ENCODE peak calls at places on chromosomes 3 and 15, in eight cellular contexts. J is stimulated activated CD8-positive, alpha-beta memory T cell treated with anti-CD3 and anti-CD28 coated beads, Interleukin-2, amount 100 ng/mL, for 48 hours; V is stimulated activated naive CD4-positive, alpha-beta T cell treated with Interleukin-2 at 50 U/mL for 16 hours; G is HTR-8/SVneo; T is activated T-cell treated with anti-CD3 and anti-CD28 coated beads, Interleukin-2, amount 50 U/mL, for 72 hours; C is NCI-H2029; N is NCI-H69; D is HFFc6. P is an unnamed sample.

GRCh38 chr3:65963787-65964707 is 74.7 kb downstream of the MAGI1 start:
- DNase-seq in J (peak), V (no peak), G (peak), T (peak), C (no peak), N (no peak), D (peak), P (no peak)

GRCh38 chr15:75167588-75168076 is 34.0 kb upstream of the C15orf39 start:
- DNase-seq in J (no peak), V (no peak), G (no peak), T (peak), C (no peak), N (no peak), D (peak), P (no peak)

GRCh38 chr3:161567962-161568361 is 71.4 kb downstream of the OTOL1 start:
- DNase-seq in J (no peak), V (no peak), G (no peak), T (no peak), C (no peak), N (no peak), D (peak), P (no peak)

GRCh38 chr15:22979699-22980188 is 424 bp downstream of the CYFIP1 start:
- DNase-seq in J (no peak), V (no peak), G (no peak), T (peak), C (no peak), N (peak), D (no peak), P (no peak)

GRCh38 chr3:31892500-31892899 is 88.6 kb downstream of the OSBPL10 start:
- DNase-seq in J (no peak), V (no peak), G (no peak), T (no peak), C (no peak), N (no peak), D (no peak), P (no peak)

GRCh38 chr3:138125548-138126221 is 6.5 kb downstream of the A4GNT start:
- DNase-seq in J (no peak), V (no peak), G (no peak), T (no peak), C (no peak), N (peak), D (peak), P (no peak)

GRCh38 chr3:28840976-28841376 is 439.9 kb upstream of the RBMS3 start:
- DNase-seq in J (no peak), V (no peak), G (no peak), T (peak), C (no peak), N (no peak), D (no peak), P (no peak)

GRCh38 chr15:68229386-68230156 is at the start of gene CLN6:
- DNase-seq in J (peak), V (peak), G (peak), T (peak), C (peak), N (peak), D (peak), P (peak)

GRCh38 chr15:81126887-81127286 is 7.2 kb upstream of the CFAP161 start:
- DNase-seq in J (no peak), V (no peak), G (no peak), T (no peak), C (no peak), N (no peak), D (no peak), P (peak)

GRCh38 chr3:113231391-113231790 is 20.0 kb downstream of the BOC start:
- DNase-seq in J (no peak), V (no peak), G (no peak), T (no peak), C (no peak), N (no peak), D (peak), P (no peak)

GRCh38 chr3:116951610-116952009 is 242.0 kb downstream of the TUSC7 start:
- DNase-seq in J (no peak), V (no peak), G (no peak), T (no peak), C (no peak), N (no peak), D (no peak), P (no peak)

GRCh38 chr3:12628813-12629212 is 35.1 kb downstream of the RAF1 start:
- DNase-seq in J (no peak), V (no peak), G (no peak), T (no peak), C (no peak), N (no peak), D (no peak), P (no peak)

GRCh38 chr3:151394611-151395010 is 10.1 kb upstream of the P2RY12 start:
- DNase-seq in J (no peak), V (no peak), G (no peak), T (no peak), C (no peak), N (no peak), D (no peak), P (no peak)

GRCh38 chr3:152865675-152866074 is 30.7 kb downstream of the P2RY1 start:
- DNase-seq in J (no peak), V (no peak), G (no peak), T (no peak), C (no peak), N (no peak), D (no peak), P (no peak)

GRCh38 chr3:20104167-20104661 is 64.0 kb downstream of the KAT2B start:
- DNase-seq in J (peak), V (peak), G (no peak), T (peak), C (no peak), N (no peak), D (no peak), P (no peak)

GRCh38 chr3:8443829-8444791 is 57.5 kb upstream of the LMCD1 start:
- DNase-seq in J (no peak), V (no peak), G (peak), T (no peak), C (peak), N (peak), D (peak), P (peak)

P was measured in LNCaP clone FGC.